ENCODE peak calls at places on chromosomes 5 and 9, in six cellular contexts. F, A, U, W, B and S are unnamed samples.

GRCh38 chr5:92909545-92909962 is 671.5 kb downstream of the NR2F1-AS1 start:
- DNase-seq in A (no peak), B (no peak), F (no peak), U (peak; percentile 16), W (no peak), S (peak; percentile 4)

GRCh38 chr9:120336021-120336752 is 243.8 kb downstream of the CDK5RAP2 start:
- DNase-seq in U (no peak), A (no peak), B (no peak), F (no peak), W (no peak), S (peak; percentile 70)

GRCh38 chr9:99296375-99296951 is 74.4 kb downstream of the SEC61B start:
- DNase-seq in B (peak; percentile 41), F (no peak), W (peak; percentile 8), U (no peak), A (peak; percentile 72), S (no peak)

GRCh38 chr5:59799668-59800374 is 93.7 kb downstream of the PDE4D start:
- DNase-seq in B (peak; percentile 34), U (peak; percentile 67), A (peak; percentile 56), W (no peak), F (no peak), S (peak; percentile 60)

GRCh38 chr5:85648495-85648894 is 969.2 kb upstream of the COX7C start:
- DNase-seq in F (no peak), U (no peak), B (no peak), W (no peak), A (no peak), S (no peak)

GRCh38 chr9:114499528-114499927 is 5.7 kb downstream of the WHRN start:
- DNase-seq in A (no peak), W (no peak), F (no peak), U (no peak), B (no peak), S (no peak)

GRCh38 chr5:95857185-95857945 is 34.8 kb upstream of the GLRX start:
- DNase-seq in F (peak; percentile 90), A (no peak), U (peak; percentile 83), W (no peak), B (no peak), S (peak; percentile 38)

GRCh38 chr9:120187758-120188157 is 392.2 kb downstream of the CDK5RAP2 start:
- DNase-seq in W (no peak), F (no peak), A (no peak), U (no peak), B (no peak), S (no peak)

GRCh38 chr5:178373711-178374110 is 141.1 kb upstream of the PHYKPL start:
- DNase-seq in U (no peak), F (no peak), A (no peak), W (no peak), B (no peak), S (no peak)

GRCh38 chr5:59123595-59124561 is 541.0 kb downstream of the RAB3C start:
- DNase-seq in U (no peak), F (no peak), W (no peak), A (no peak), B (no peak), S (no peak)

GRCh38 chr5:175688352-175689146 is 30.7 kb downstream of the HRH2 start:
- DNase-seq in A (no peak), F (no peak), B (no peak), U (no peak), W (no peak), S (no peak)

GRCh38 chr5:134227259-134227658 is 1.4 kb upstream of the PPP2CA start:
- DNase-seq in U (no peak), F (no peak), B (no peak), A (no peak), W (no peak), S (peak; percentile 60)

GRCh38 chr9:116673375-116673774 is 13.7 kb upstream of the TRIM32 start:
- DNase-seq in F (no peak), U (peak; percentile 39), A (no peak), W (no peak), B (no peak), S (no peak)

GRCh38 chr9:119556129-119556875 is 187.1 kb upstream of the BRINP1 start:
- DNase-seq in F (peak; percentile 84), W (peak; percentile 5), B (peak; percentile 63), U (peak; percentile 54), A (peak; percentile 3), S (peak; percentile 70)

GRCh38 chr5:95835682-95836405 is 13.3 kb upstream of the GLRX start:
- DNase-seq in U (no peak), W (no peak), A (no peak), B (no peak), F (no peak), S (no peak)

GRCh38 chr5:29162297-29162696 is 2031.2 kb upstream of the CDH6 start:
- DNase-seq in A (no peak), U (no peak), B (no peak), F (no peak), W (no peak), S (no peak)

GRCh38 chr9:136695955-136696354 is 8.7 kb upstream of the AGPAT2 start:
- DNase-seq in W (no peak), A (no peak), B (no peak), F (no peak), U (no peak), S (no peak)

GRCh38 chr9:111957856-111958631 is 61.4 kb downstream of the UGCG start:
- DNase-seq in B (no peak), U (peak; percentile 96), F (no peak), W (no peak), A (peak; percentile 20), S (peak; percentile 98)

GRCh38 chr5:127942246-127943060 is 141.1 kb upstream of the SLC12A2 start:
- DNase-seq in F (no peak), B (no peak), A (no peak), U (peak; percentile 36), W (no peak), S (peak; percentile 50)

GRCh38 chr5:36181709-36182262 is 29.9 kb downstream of the SKP2 start:
- DNase-seq in A (no peak), U (no peak), W (no peak), B (no peak), F (no peak), S (no peak)

GRCh38 chr5:176728810-176729209 is 81.5 kb downstream of the TSPAN17 start:
- DNase-seq in B (no peak), W (no peak), F (no peak), A (no peak), U (no peak), S (no peak)

GRCh38 chr9:116087246-116087645 is 66.3 kb upstream of the PAPPA start:
- DNase-seq in W (no peak), U (peak; percentile 25), F (no peak), A (no peak), B (no peak), S (no peak)

GRCh38 chr9:69931340-69931739 is 110.7 kb downstream of the CFAP95 start:
- DNase-seq in B (no peak), U (peak; percentile 31), W (no peak), F (no peak), A (no peak), S (no peak)

GRCh38 chr9:93874242-93874641 is 80.9 kb downstream of the BARX1 start:
- DNase-seq in B (no peak), F (no peak), W (no peak), U (no peak), A (no peak), S (no peak)

GRCh38 chr5:179841621-179842020 is 17.0 kb downstream of the MRNIP start:
- DNase-seq in A (no peak), B (no peak), U (no peak), W (no peak), F (no peak), S (no peak)

GRCh38 chr5:124732891-124733670 is 13.4 kb downstream of the ZNF608 start:
- DNase-seq in W (no peak), F (no peak), B (no peak), A (no peak), U (no peak), S (no peak)

GRCh38 chr9:93188426-93189368 is 4.8 kb downstream of the WNK2 start:
- DNase-seq in B (no peak), W (no peak), U (no peak), A (no peak), F (no peak), S (no peak)

GRCh38 chr9:77864096-77864889 is 167.3 kb downstream of the GNAQ start:
- DNase-seq in A (no peak), W (no peak), B (no peak), U (no peak), F (no peak), S (no peak)

GRCh38 chr9:81431662-81432061 is 257.7 kb downstream of the TLE1 start:
- DNase-seq in F (no peak), A (no peak), U (peak; percentile 98), B (no peak), W (no peak), S (peak; percentile 70)